ENCODE peak calls at places on chromosomes 11 and 22, in five cellular contexts. One of them, this sample, is unnamed.

GRCh38 chr11:1105183-1105565 is 30.5 kb downstream of the MUC2 start:
- DNase-seq in K562: no peak
- DNase-seq in spleen: no peak
- DNase-seq in CD4-positive, alpha-beta T cell: no peak
- DNase-seq in neuronal stem cell: no peak
- DNase-seq in this sample: no peak

GRCh38 chr22:26585104-26585790 is 4.7 kb downstream of the TPST2 start:
- DNase-seq in K562: no peak
- DNase-seq in spleen: peak
- DNase-seq in CD4-positive, alpha-beta T cell: no peak
- DNase-seq in neuronal stem cell: no peak
- DNase-seq in this sample: no peak

GRCh38 chr11:93505703-93506102 is 37.5 kb downstream of the SMCO4 start:
- DNase-seq in K562: no peak
- DNase-seq in spleen: no peak
- DNase-seq in CD4-positive, alpha-beta T cell: no peak
- DNase-seq in neuronal stem cell: no peak
- DNase-seq in this sample: no peak

GRCh38 chr11:134949716-134950115 is 537.7 kb upstream of the B3GAT1 start:
- DNase-seq in K562: no peak
- DNase-seq in spleen: no peak
- DNase-seq in CD4-positive, alpha-beta T cell: no peak
- DNase-seq in neuronal stem cell: no peak
- DNase-seq in this sample: no peak

GRCh38 chr11:114785820-114786219 is 107.5 kb downstream of the NXPE2 start:
- DNase-seq in K562: no peak
- DNase-seq in spleen: no peak
- DNase-seq in CD4-positive, alpha-beta T cell: no peak
- DNase-seq in neuronal stem cell: no peak
- DNase-seq in this sample: no peak

GRCh38 chr11:45152740-45153595 is 6.5 kb downstream of the PRDM11 start:
- DNase-seq in K562: no peak
- DNase-seq in spleen: peak
- DNase-seq in CD4-positive, alpha-beta T cell: no peak
- DNase-seq in neuronal stem cell: no peak
- DNase-seq in this sample: no peak

GRCh38 chr11:73652046-73652730 is 5.8 kb downstream of the PLEKHB1 start:
- DNase-seq in K562: no peak
- DNase-seq in spleen: no peak
- DNase-seq in CD4-positive, alpha-beta T cell: no peak
- DNase-seq in neuronal stem cell: peak
- DNase-seq in this sample: no peak

GRCh38 chr11:106477776-106478175 is 400.3 kb downstream of the AASDHPPT start:
- DNase-seq in K562: no peak
- DNase-seq in spleen: no peak
- DNase-seq in CD4-positive, alpha-beta T cell: no peak
- DNase-seq in neuronal stem cell: no peak
- DNase-seq in this sample: no peak

GRCh38 chr22:38462960-38463784 is 4.7 kb upstream of the KDELR3 start:
- DNase-seq in K562: peak
- DNase-seq in spleen: peak
- DNase-seq in CD4-positive, alpha-beta T cell: no peak
- DNase-seq in neuronal stem cell: no peak
- DNase-seq in this sample: no peak

GRCh38 chr22:17113600-17113999 is 7.6 kb downstream of the TMEM121B start:
- DNase-seq in K562: no peak
- DNase-seq in spleen: peak
- DNase-seq in CD4-positive, alpha-beta T cell: no peak
- DNase-seq in neuronal stem cell: no peak
- DNase-seq in this sample: no peak

GRCh38 chr11:41414771-41415440 is 44.5 kb downstream of the LRRC4C start:
- DNase-seq in K562: no peak
- DNase-seq in spleen: no peak
- DNase-seq in CD4-positive, alpha-beta T cell: no peak
- DNase-seq in neuronal stem cell: no peak
- DNase-seq in this sample: no peak

GRCh38 chr11:109015283-109015682 is 350.4 kb downstream of the DDX10 start:
- DNase-seq in K562: no peak
- DNase-seq in spleen: no peak
- DNase-seq in CD4-positive, alpha-beta T cell: no peak
- DNase-seq in neuronal stem cell: no peak
- DNase-seq in this sample: no peak

GRCh38 chr11:122758361-122758760 is 79.9 kb upstream of the CRTAM start:
- DNase-seq in K562: no peak
- DNase-seq in spleen: no peak
- DNase-seq in CD4-positive, alpha-beta T cell: no peak
- DNase-seq in neuronal stem cell: no peak
- DNase-seq in this sample: no peak

GRCh38 chr22:46240073-46240472 is 10.0 kb downstream of the CDPF1 start:
- DNase-seq in K562: no peak
- DNase-seq in spleen: no peak
- DNase-seq in CD4-positive, alpha-beta T cell: no peak
- DNase-seq in neuronal stem cell: no peak
- DNase-seq in this sample: no peak

GRCh38 chr22:24155597-24156145 is 25.6 kb upstream of the SUSD2 start:
- DNase-seq in K562: no peak
- DNase-seq in spleen: peak
- DNase-seq in CD4-positive, alpha-beta T cell: peak
- DNase-seq in neuronal stem cell: peak
- DNase-seq in this sample: no peak

GRCh38 chr11:125423247-125423849 is 72.7 kb downstream of the FEZ1 start:
- DNase-seq in K562: peak
- DNase-seq in spleen: peak
- DNase-seq in CD4-positive, alpha-beta T cell: no peak
- DNase-seq in neuronal stem cell: no peak
- DNase-seq in this sample: no peak

GRCh38 chr22:37032535-37033460 is 13.3 kb downstream of the MPST start:
- DNase-seq in K562: no peak
- DNase-seq in spleen: no peak
- DNase-seq in CD4-positive, alpha-beta T cell: no peak
- DNase-seq in neuronal stem cell: no peak
- DNase-seq in this sample: no peak

GRCh38 chr11:2898366-2899079 is 12.9 kb upstream of the CDKN1C start:
- DNase-seq in K562: peak
- DNase-seq in spleen: peak
- DNase-seq in CD4-positive, alpha-beta T cell: peak
- DNase-seq in neuronal stem cell: no peak
- DNase-seq in this sample: peak

GRCh38 chr11:45444796-45445195 is 158.7 kb upstream of the SYT13 start:
- DNase-seq in K562: no peak
- DNase-seq in spleen: no peak
- DNase-seq in CD4-positive, alpha-beta T cell: no peak
- DNase-seq in neuronal stem cell: no peak
- DNase-seq in this sample: no peak

GRCh38 chr11:31240340-31240904 is 129.1 kb downstream of the DCDC1 start:
- DNase-seq in K562: peak
- DNase-seq in spleen: no peak
- DNase-seq in CD4-positive, alpha-beta T cell: no peak
- DNase-seq in neuronal stem cell: peak
- DNase-seq in this sample: no peak

This sample was measured in T-helper 22 cell.